ENCODE peak calls at places on chromosomes 4 and X, in four cellular contexts. U is K562, E is GM12878, F is endothelial cell of umbilical vein. S is an unnamed sample.

GRCh38 chr4:83561381-83561780 is 25.5 kb downstream of the GPAT3 start:
- DNase-seq in U (no peak), E (no peak), F (peak), S (peak)

GRCh38 chr4:68592673-68593072 is 16.6 kb upstream of the UGT2B17 start:
- DNase-seq in U (no peak), E (no peak), F (no peak), S (no peak)

GRCh38 chr4:181161669-181162068 is 1081.5 kb upstream of the TENM3 start:
- DNase-seq in U (no peak), E (no peak), F (no peak), S (no peak)

GRCh38 chr4:149409186-149410056 is 406.2 kb downstream of the IQCM start:
- DNase-seq in U (no peak), E (no peak), F (no peak), S (peak)

GRCh38 chr4:34289489-34289888 is 1954.8 kb downstream of the ARAP2 start:
- DNase-seq in U (no peak), E (no peak), F (no peak), S (no peak)

GRCh38 chr4:54727346-54727745 is 69.6 kb downstream of the KIT start:
- DNase-seq in U (no peak), E (peak), F (no peak), S (no peak)

GRCh38 chr4:156237192-156237591 is 283.5 kb upstream of the CTSO start:
- DNase-seq in U (no peak), E (no peak), F (no peak), S (no peak)

GRCh38 chr4:2264481-2265041 is 2.7 kb upstream of the MXD4 start:
- DNase-seq in U (no peak), E (no peak), F (no peak), S (no peak)

GRCh38 chr4:77022581-77023133 is 53.1 kb downstream of the CCNI start:
- DNase-seq in U (no peak), E (no peak), F (peak), S (peak)

DNA sequence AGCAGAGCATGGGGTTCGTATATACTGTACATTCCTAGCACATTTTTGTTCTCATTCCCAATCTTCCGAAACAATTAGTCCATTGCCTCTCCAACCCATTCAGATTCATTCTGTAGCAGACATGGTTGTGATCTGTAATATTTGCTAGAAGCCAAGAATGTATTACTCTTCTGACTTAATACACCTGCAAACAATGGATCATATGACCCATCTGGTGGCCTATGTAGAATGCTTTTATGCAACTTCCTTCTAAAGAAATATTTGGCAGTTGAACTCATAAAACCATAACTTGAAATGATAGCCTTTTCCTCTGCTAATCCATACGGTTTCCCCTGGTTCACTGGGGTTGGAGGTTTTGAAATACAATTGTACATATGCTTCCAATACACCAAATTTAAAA is 32.8 kb upstream of the SGMS2 start:
- DNase-seq in U (no peak), E (no peak), F (peak), S (no peak)
- TF ChIP-seq FOS in U (no peak), E (no peak), F (no peak), S (no peak)

DNA sequence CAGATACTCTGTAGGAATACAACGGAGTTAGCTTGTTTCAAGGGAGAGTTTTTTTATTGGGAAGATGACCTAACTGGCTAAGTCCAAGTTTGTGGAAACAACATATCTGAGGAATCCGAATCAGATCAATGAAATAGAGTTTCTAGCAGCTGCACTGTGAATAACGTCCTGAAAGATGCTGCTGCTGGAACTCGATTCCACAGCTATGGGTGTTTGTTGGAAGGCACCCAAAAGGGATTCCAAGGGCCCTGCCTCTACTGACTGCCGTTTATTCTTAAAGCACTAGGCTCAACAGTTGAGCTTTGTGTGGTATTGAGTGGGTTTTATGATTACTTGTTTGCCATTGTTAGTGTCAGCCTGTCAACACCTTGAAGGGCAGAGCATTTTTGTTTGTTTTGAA is 6.6 kb upstream of the GBA3 start:
- DNase-seq in U (no peak), E (no peak), F (no peak), S (no peak)
- TF ChIP-seq FOS in U (no peak), E (no peak), F (no peak), S (no peak)

DNA sequence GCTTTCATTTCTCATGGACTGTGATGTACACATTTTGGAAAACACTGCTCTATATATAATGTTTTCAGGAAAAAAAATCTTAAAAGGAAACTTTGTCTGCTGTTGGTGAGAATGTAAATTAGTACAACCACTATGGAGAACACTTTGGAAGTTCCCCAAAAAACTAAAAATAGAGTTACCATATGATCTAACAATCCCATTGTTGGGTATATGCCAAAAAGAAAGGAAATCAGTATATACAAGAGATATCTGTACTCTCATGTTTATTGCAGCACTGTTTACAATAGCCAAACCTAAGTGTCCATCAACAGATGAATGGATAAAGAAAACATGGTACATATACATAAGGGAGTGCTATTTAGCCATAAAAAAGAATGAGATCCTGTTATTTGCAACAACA is 202.2 kb downstream of the PPP3CA start:
- DNase-seq in U (no peak), E (no peak), F (no peak), S (peak)
- TF ChIP-seq FOS in U (no peak), E (no peak), F (no peak), S (no peak)

DNA sequence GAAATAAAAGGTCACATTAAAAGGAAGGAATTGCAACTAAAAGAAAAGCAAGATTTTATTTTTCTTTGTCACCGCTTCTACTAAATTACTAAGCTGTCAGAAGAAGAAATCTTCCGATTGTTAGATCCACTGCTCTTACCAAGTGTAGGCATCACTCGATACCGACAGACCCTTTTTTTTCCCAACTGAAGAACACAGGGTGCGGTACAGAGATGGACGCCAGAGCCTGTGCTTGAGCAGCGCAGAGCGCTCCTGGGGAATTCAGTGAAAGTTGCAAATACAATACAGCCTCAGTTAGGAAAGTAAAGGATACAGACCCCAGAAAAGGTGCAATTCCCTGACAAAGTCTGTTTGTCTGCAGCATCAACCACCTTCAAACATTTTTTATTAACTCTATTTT is 94.9 kb upstream of the WDR17 start:
- DNase-seq in U (no peak), E (no peak), F (no peak), S (no peak)
- TF ChIP-seq FOS in U (no peak), E (no peak), F (no peak), S (no peak)

GRCh38 chrX:56726609-56727008 is 2.4 kb upstream of the NBDY start:
- DNase-seq in U (peak), E (no peak), F (peak), S (peak)
- TF ChIP-seq FOS in U (no peak), E (no peak), F (no peak), S (no peak)

DNA sequence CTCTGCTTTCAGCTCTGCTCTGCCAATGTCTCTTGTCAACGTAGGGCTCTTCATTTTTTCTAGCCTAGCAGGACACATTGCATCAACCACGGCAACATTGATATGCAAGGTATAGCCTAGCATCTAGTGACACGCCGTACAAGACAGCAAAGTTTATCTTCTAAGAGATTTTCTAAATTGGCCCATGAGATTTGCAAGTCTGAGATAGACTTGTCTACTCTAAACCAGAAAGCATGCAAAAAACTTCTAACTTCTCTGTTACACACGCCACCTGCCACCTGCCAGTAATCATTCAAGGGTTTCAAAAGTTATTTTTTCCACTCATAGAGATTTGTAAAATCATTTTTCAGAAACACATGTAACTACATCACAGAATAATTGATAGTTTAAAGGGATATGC is 1265.7 kb downstream of the C4orf33 start:
- DNase-seq in U (no peak), E (no peak), F (no peak), S (no peak)
- TF ChIP-seq FOS in U (no peak), E (no peak), F (no peak), S (no peak)

GRCh38 chr4:170849969-170850368 is 760.2 kb upstream of the AADAT start:
- DNase-seq in U (no peak), E (peak), F (no peak), S (no peak)

GRCh38 chr4:170854097-170854496 is 764.3 kb upstream of the AADAT start:
- DNase-seq in U (no peak), E (no peak), F (no peak), S (no peak)

GRCh38 chr4:170853422-170854021 is 763.8 kb upstream of the AADAT start:
- DNase-seq in U (peak), E (peak), F (no peak), S (no peak)
- TF ChIP-seq FOS in U (no peak), E (no peak), F (no peak), S (no peak)

GRCh38 chr4:88003261-88003660 is 4.2 kb upstream of the PKD2 start:
- DNase-seq in U (no peak), E (no peak), F (no peak), S (no peak)
- TF ChIP-seq FOS in U (no peak), E (no peak), F (no peak), S (no peak)